ENCODE peak calls at places on chromosome 19, in five cellular contexts. N is nephron progenitor cell, A is PC-3, T is fibroblast of lung, U is IMR-90. D is an unnamed sample.

GRCh38 chr19:38224014-38224862 is at the start of gene DPF1:
- DNase-seq in A (peak; percentile 86), T (peak; percentile 52), U (peak; percentile 56), N (peak; percentile 91), D (peak; percentile 93)

GRCh38 chr19:19490247-19490968 is 24.9 kb downstream of the TSSK6 start:
- DNase-seq in T (peak; percentile 87), N (peak; percentile 82), U (peak; percentile 82), A (peak; percentile 83), D (peak; percentile 83)

GRCh38 chr19:35710784-35711723 is 6.7 kb downstream of the ZBTB32 start:
- DNase-seq in T (no peak), N (no peak), U (no peak), A (no peak), D (no peak)

GRCh38 chr19:43997631-43998290 is 5.0 kb upstream of the ZNF230 start:
- DNase-seq in A (no peak), U (peak; percentile 24), T (no peak), N (no peak), D (no peak)

GRCh38 chr19:47239610-47240296 is 8.8 kb upstream of the BBC3 start:
- DNase-seq in T (peak; percentile 37), U (peak; percentile 47), N (peak; percentile 83), A (no peak), D (peak; percentile 80)

GRCh38 chr19:43618921-43619261 is 538 bp downstream of the ZNF428 start:
- DNase-seq in T (no peak), N (no peak), A (peak; percentile 12), U (peak; percentile 8), D (peak; percentile 67)

GRCh38 chr19:48754950-48755645 is at the start of gene FGF21:
- DNase-seq in N (no peak), T (no peak), A (no peak), U (no peak), D (no peak)

GRCh38 chr19:55600336-55601028 is 394 bp downstream of the ZNF524 start:
- DNase-seq in A (no peak), T (no peak), N (no peak), U (peak; percentile 54), D (peak; percentile 89)

GRCh38 chr19:33644284-33644836 is 22.6 kb downstream of the CHST8 start:
- DNase-seq in N (no peak), U (no peak), T (no peak), A (no peak), D (no peak)

GRCh38 chr19:39430675-39431593 is 4.8 kb downstream of the RPS16 start:
- DNase-seq in U (peak; percentile 100), A (peak; percentile 93), T (peak; percentile 100), N (no peak), D (no peak)

GRCh38 chr19:15114153-15114540 is 6.9 kb downstream of the SYDE1 start:
- DNase-seq in A (no peak), N (no peak), T (peak; percentile 55), U (peak; percentile 65), D (no peak)

GRCh38 chr19:55319786-55320185 is 5.4 kb downstream of the TMEM150B start:
- DNase-seq in U (peak; percentile 28), N (peak; percentile 81), A (no peak), T (peak; percentile 35), D (peak; percentile 83)

GRCh38 chr19:39943586-39943985 is 9.2 kb upstream of the FCGBP start:
- DNase-seq in N (no peak), T (no peak), U (no peak), A (no peak), D (no peak)

GRCh38 chr19:38562096-38562495 is 55.7 kb downstream of the MAP4K1 start:
- DNase-seq in T (no peak), A (no peak), N (no peak), U (no peak), D (no peak)

GRCh38 chr19:43474986-43475705 is 9.7 kb upstream of the LYPD3 start:
- DNase-seq in U (peak; percentile 97), T (peak; percentile 95), A (peak; percentile 89), N (peak; percentile 100), D (peak; percentile 97)

GRCh38 chr19:42121036-42121621 is 11.1 kb downstream of the POU2F2 start:
- DNase-seq in T (no peak), A (no peak), N (no peak), U (no peak), D (no peak)

GRCh38 chr19:31351212-31352193 is 2.3 kb upstream of the TSHZ3 start:
- DNase-seq in T (peak; percentile 73), A (peak; percentile 15), N (peak; percentile 53), U (peak; percentile 63), D (peak; percentile 51)

GRCh38 chr19:41927810-41928192 is 448 bp downstream of the ERFL start:
- DNase-seq in U (no peak), A (no peak), T (no peak), N (peak; percentile 61), D (no peak)

GRCh38 chr19:56066152-56067023 is 54.7 kb downstream of the ZNF787 start:
- DNase-seq in N (peak; percentile 84), U (peak; percentile 19), T (peak; percentile 34), A (peak; percentile 70), D (peak; percentile 85)

GRCh38 chr19:12783849-12784393 is 7.4 kb upstream of the JUNB start:
- DNase-seq in T (no peak), N (peak; percentile 31), A (peak; percentile 75), U (no peak), D (no peak)

GRCh38 chr19:40603071-40603718 is 2.0 kb downstream of the LTBP4 start:
- DNase-seq in A (peak; percentile 31), T (no peak), N (no peak), U (peak; percentile 59), D (no peak)

GRCh38 chr19:39413269-39413902 is 917 bp downstream of the PLEKHG2 start:
- DNase-seq in U (peak; percentile 60), N (peak; percentile 86), A (no peak), T (peak; percentile 66), D (peak; percentile 87)

GRCh38 chr19:8194528-8195275 is 14.5 kb upstream of the CERS4 start:
- DNase-seq in A (no peak), U (no peak), T (no peak), N (no peak), D (no peak)

GRCh38 chr19:54534156-54534555 is 31.5 kb downstream of the LAIR2 start:
- DNase-seq in N (no peak), T (no peak), U (no peak), A (no peak), D (no peak)

GRCh38 chr19:5947435-5947834 is 30.5 kb downstream of the RANBP3 start:
- DNase-seq in N (no peak), A (no peak), T (peak; percentile 80), U (peak; percentile 67), D (no peak)
- TF ChIP-seq CTCF in N (no peak), A (no peak), T (no peak), U (no peak), D (no peak)

GRCh38 chr19:51293571-51294210 is 17.8 kb upstream of the IGLON5 start:
- DNase-seq in A (no peak), N (no peak), U (no peak), T (no peak), D (no peak)

GRCh38 chr19:51294211-51294976 is 17.1 kb upstream of the IGLON5 start:
- DNase-seq in U (no peak), T (no peak), N (no peak), A (peak; percentile 14), D (no peak)

GRCh38 chr19:51292971-51293370 is 18.5 kb upstream of the IGLON5 start:
- DNase-seq in N (no peak), U (no peak), T (no peak), A (no peak), D (no peak)

GRCh38 chr19:51294977-51295375 is 16.5 kb upstream of the IGLON5 start:
- DNase-seq in U (no peak), A (no peak), N (no peak), T (no peak), D (no peak)

DNA sequence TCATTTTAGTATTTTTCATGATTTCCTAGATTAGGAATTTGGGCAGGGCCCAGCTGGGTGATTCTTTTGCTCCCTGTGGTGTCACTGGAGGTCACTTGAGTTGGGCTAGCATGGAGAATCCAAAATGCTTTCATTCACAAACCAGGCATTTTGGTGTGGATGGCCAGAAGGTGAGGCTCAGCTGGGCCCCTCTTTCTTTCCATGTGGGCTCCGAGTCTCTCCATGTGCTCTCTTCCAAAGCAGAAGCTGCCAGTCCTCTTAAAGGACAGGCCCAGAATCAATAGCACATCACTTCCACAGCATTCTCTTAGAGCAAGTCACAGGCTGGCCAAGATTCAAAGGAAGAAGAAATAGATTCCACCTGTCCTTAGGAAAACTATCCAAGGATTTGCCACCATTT is 21.8 kb upstream of the IGLON5 start:
- DNase-seq in N (no peak), U (no peak), A (no peak), T (no peak), D (no peak)
- TF ChIP-seq CTCF in N (no peak), U (no peak), A (no peak), T (no peak), D (no peak)

GRCh38 chr19:50432221-50432626 is 468 bp upstream of the MYBPC2 start:
- DNase-seq in U (no peak), N (peak; percentile 61), T (no peak), A (no peak), D (no peak)
- TF ChIP-seq CTCF in U (no peak), N (no peak), T (no peak), A (no peak), D (no peak)

GRCh38 chr19:3505598-3506383 is at the start of gene FZR1:
- DNase-seq in T (peak; percentile 98), A (peak; percentile 96), U (peak; percentile 98), N (peak; percentile 99), D (peak; percentile 99)
- TF ChIP-seq CTCF in T (no peak), A (no peak), U (no peak), N (no peak), D (no peak)

GRCh38 chr19:18425515-18426415 is 6.6 kb downstream of the SSBP4 start:
- DNase-seq in U (peak; percentile 62), A (no peak), N (no peak), T (peak; percentile 59), D (no peak)
- TF ChIP-seq CTCF in U (peak; percentile 24), A (peak; percentile 11), N (no peak), T (no peak), D (no peak)

GRCh38 chr19:11453468-11454341 is 18.3 kb downstream of the PRKCSH start:
- DNase-seq in A (no peak), N (no peak), U (no peak), T (no peak), D (peak; percentile 54)
- TF ChIP-seq CTCF in A (peak; percentile 62), N (peak; percentile 47), U (peak; percentile 35), T (peak; percentile 38), D (peak; percentile 58)

GRCh38 chr19:29364999-29365398 is 152.0 kb upstream of the UQCRFS1 start:
- DNase-seq in U (no peak), T (no peak), N (no peak), A (no peak), D (no peak)
- TF ChIP-seq CTCF in U (no peak), T (no peak), N (no peak), A (no peak), D (no peak)

GRCh38 chr19:1955171-1956142 is 14.5 kb downstream of the CSNK1G2 start:
- DNase-seq in U (no peak), A (no peak), N (no peak), T (no peak), D (no peak)

GRCh38 chr19:1953037-1953436 is 12.1 kb downstream of the CSNK1G2 start:
- DNase-seq in T (no peak), U (no peak), N (no peak), A (no peak), D (no peak)

GRCh38 chr19:1953441-1954094 is 12.6 kb downstream of the CSNK1G2 start:
- DNase-seq in N (no peak), U (no peak), T (no peak), A (no peak), D (no peak)

GRCh38 chr19:1956143-1956537 is 15.2 kb downstream of the CSNK1G2 start:
- DNase-seq in A (no peak), U (no peak), N (no peak), T (no peak), D (no peak)

GRCh38 chr19:1954547-1954946 is 13.6 kb downstream of the CSNK1G2 start:
- DNase-seq in N (no peak), U (no peak), A (no peak), T (no peak), D (no peak)
- TF ChIP-seq CTCF in N (no peak), U (no peak), A (no peak), T (no peak), D (no peak)